ENCODE peak calls at places on chromosomes 11 and 22, in six cellular contexts. C is suprapubic skin, F is H54, H is Peyer's patch, X is IMR-90, L is transverse colon. B is an unnamed sample.

GRCh38 chr11:10623797-10624761 is 55.6 kb upstream of the LYVE1 start:
- DNase-seq in C (no peak), F (peak), H (no peak), X (peak), L (peak), B (no peak)

GRCh38 chr22:22931557-22932270 is 44.1 kb downstream of the IGLL5 start:
- DNase-seq in C (no peak), F (no peak), H (no peak), X (no peak), L (peak), B (no peak)

GRCh38 chr11:84227970-84228369 is 941.8 kb upstream of the CCDC90B start:
- DNase-seq in C (no peak), F (no peak), H (no peak), X (no peak), L (no peak), B (no peak)

GRCh38 chr22:33918676-33919590 is 1.3 kb downstream of the LARGE1 start:
- DNase-seq in C (no peak), F (no peak), H (no peak), X (peak), L (no peak), B (no peak)

GRCh38 chr11:13143486-13144297 is 133.9 kb upstream of the BMAL1 start:
- DNase-seq in C (no peak), F (no peak), H (no peak), X (no peak), L (peak), B (no peak)

GRCh38 chr11:95877288-95877687 is 46.6 kb downstream of the MTMR2 start:
- DNase-seq in C (no peak), F (peak), H (no peak), X (peak), L (no peak), B (no peak)

GRCh38 chr11:279966-280761 is 2.0 kb downstream of the NLRP6 start:
- DNase-seq in C (peak), F (no peak), H (peak), X (peak), L (peak), B (peak)

GRCh38 chr22:37383342-37383741 is 43.9 kb downstream of the ELFN2 start:
- DNase-seq in C (no peak), F (no peak), H (no peak), X (peak), L (no peak), B (no peak)

GRCh38 chr11:2790581-2790925 is 90.8 kb upstream of the KCNQ1OT1 start:
- DNase-seq in C (peak), F (no peak), H (no peak), X (no peak), L (peak), B (no peak)

GRCh38 chr11:134783219-134783618 is 371.2 kb upstream of the B3GAT1 start:
- DNase-seq in C (no peak), F (no peak), H (no peak), X (no peak), L (no peak), B (no peak)

GRCh38 chr22:45423524-45423923 is 10.0 kb downstream of the RIBC2 start:
- DNase-seq in C (peak), F (no peak), H (no peak), X (no peak), L (no peak), B (no peak)

DNA sequence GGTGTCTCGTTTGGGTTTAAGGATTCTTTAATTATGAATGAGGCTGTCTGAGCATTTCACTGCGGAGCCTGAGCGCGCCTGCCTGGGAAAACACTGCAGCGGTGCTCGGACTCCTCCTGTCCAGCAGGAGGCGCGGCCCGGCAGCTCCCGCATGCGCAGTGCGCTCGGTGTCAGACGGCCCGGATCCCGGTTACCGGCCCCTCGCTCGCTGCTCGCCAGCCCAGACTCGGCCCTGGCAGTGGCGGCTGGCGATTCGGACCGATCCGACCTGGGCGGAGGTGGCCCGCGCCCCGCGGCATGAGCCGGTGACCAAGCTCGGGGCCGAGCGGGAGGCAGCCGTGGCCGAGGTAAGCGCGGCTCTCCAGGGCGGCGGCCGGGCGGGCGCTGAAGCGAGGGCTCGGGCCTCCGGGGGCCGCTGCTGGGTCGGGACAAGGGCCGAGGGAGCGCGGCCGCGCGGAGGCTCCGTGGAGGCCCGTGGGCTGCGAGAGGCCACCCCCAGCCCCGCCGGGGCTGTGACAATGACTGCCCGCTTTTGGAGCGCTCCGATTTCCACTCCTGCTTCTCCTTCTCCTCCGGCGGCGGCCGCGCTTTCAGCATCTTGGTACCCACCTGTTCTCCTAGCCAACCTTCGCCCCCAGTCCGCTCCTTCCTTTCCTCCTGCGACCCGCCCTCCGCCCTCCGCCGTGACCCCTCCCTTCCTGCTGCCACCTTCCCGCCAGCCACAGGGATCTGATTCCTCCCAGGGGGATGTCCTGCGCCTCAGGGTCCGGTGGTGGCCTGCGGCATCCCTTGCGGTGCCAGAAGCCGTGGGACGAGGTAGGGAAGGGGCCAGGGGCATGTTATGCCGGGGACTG is at the start of gene EXT2:
- DNase-seq in C (peak), F (peak), H (peak), X (peak), L (peak), B (peak)
- TF ChIP-seq POLR2A in C (no peak), F (peak), H (peak), X (no peak), L (peak), B (no peak)

GRCh38 chr11:8202428-8203160 is 33.8 kb upstream of the RIC3 start:
- DNase-seq in C (peak), F (no peak), H (no peak), X (no peak), L (no peak), B (no peak)
- TF ChIP-seq POLR2A in C (no peak), F (no peak), H (no peak), X (no peak), L (no peak), B (no peak)

DNA sequence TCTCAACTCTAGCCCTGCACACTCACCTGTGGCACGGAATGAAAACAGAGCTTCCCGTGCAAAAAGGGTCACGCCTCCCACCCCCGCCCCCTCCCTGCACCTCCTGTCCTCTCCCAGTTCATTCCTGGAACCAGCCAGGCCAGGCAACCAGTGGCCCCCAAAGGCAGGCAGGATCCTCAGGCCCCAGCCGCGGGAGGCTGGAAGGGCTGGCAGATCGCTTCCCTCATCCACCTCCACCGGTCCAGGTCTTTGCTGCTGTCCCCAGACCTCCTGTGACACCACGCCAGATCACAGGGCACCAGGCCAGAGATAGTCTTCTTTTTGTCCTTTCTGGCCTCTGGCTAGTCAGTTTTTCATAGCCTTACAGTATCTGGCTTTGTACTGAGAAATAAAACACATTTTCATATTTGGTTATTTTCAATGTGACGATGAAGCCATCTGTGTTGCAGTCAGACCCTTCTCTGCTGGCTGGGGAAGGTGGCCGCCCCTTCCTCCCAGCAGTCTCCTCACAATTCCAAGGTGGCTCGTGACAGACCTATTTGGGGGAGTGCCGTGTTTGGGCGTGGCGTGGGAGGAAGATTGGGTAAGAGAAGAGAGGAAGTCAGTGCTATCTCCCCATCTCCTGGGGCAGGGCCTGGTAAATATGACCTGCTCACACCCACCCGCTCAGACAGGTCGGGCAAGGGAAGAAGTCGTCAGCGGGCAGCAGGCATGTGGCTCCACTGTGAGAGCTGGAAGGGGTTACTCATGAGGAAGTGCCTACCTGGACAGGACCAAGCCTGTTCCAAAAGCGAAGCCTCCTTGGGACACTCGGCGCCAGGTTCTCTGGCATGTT is 9.1 kb downstream of the SSH3 start:
- DNase-seq in C (peak), F (no peak), H (no peak), X (no peak), L (peak), B (no peak)
- TF ChIP-seq POLR2A in C (no peak), F (no peak), H (peak), X (no peak), L (peak), B (no peak)

GRCh38 chr11:118607401-118608267 is at the start of gene PHLDB1:
- DNase-seq in C (no peak), F (no peak), H (peak), X (peak), L (peak), B (no peak)

GRCh38 chr11:118606844-118607228 is 579 bp upstream of the PHLDB1 start:
- DNase-seq in C (no peak), F (no peak), H (no peak), X (no peak), L (no peak), B (no peak)

GRCh38 chr11:118609380-118610219 is 2.2 kb downstream of the PHLDB1 start:
- DNase-seq in C (peak), F (no peak), H (peak), X (peak), L (no peak), B (no peak)

GRCh38 chr11:118610220-118610772 is 2.9 kb downstream of the PHLDB1 start:
- DNase-seq in C (peak), F (no peak), H (no peak), X (no peak), L (no peak), B (no peak)

DNA sequence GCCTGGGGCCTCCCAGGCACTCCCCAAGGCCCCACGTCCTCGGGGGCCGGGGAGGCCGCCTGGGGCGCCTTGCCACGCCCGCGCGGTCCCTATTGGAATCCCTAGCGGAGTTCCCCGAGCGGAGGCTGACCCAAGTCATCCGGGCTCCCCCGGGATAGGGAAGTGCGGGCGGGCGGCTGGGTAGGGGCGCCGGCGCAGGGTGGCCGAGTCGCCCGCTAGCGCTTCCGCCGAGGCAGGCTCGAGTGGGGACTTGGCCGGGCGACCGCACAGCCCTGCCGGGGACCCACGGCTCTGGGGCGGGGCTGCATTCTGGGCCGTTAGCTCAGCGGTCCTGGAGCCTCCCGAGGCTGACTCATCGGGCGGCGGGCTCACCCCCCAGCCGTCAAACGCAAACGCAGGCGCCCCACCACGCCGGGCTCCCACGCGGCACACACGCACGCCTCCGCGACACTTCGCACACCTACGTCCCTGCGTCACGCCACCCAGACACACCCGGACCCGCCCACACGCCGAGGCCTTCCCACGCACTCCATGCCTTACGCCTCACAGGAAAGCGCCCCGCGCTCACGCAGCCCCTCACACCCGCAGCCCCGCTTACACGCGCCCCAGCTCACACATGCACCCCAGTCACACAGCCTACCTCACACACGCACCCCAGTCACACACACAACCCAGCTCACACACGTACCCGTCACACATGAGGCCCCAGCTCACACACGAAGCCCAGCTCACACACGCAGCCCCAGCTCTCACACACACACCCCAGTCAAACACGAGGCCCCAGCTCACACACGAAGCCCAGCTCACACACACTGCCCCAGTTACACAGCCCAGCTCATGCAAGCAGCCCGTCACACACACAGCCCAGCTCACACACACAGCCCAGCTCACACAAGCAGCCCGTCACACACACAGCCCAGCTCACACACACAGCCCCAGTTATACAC is 1.1 kb downstream of the PHLDB1 start:
- DNase-seq in C (peak), F (peak), H (peak), X (peak), L (peak), B (no peak)
- TF ChIP-seq POLR2A in C (no peak), F (peak), H (no peak), X (peak), L (no peak), B (no peak)

GRCh38 chr11:1338201-1339065 is 29.0 kb upstream of the TOLLIP start:
- DNase-seq in C (peak), F (no peak), H (no peak), X (no peak), L (no peak), B (no peak)
- TF ChIP-seq POLR2A in C (no peak), F (no peak), H (no peak), X (no peak), L (no peak), B (no peak)

B was measured in GM12892.